ENCODE peak calls at places on chromosome 14, in six cellular contexts. V is K562, R is SK-N-SH, D is HCT116, F is GM12878, M is HepG2. P is an unnamed sample.

GRCh38 chr14:96461950-96462798 is 40.0 kb upstream of the PAPOLA start:
- DNase-seq in V (no peak), R (no peak), D (no peak), F (no peak), M (peak), P (no peak)

GRCh38 chr14:103103461-103104388 is 9.2 kb downstream of the EXOC3L4 start:
- DNase-seq in V (no peak), R (peak), D (no peak), F (no peak), M (peak), P (peak)

GRCh38 chr14:90303382-90303943 is 28.3 kb downstream of the NRDE2 start:
- DNase-seq in V (no peak), R (no peak), D (no peak), F (no peak), M (peak), P (no peak)

GRCh38 chr14:81429028-81429427 is 28.9 kb upstream of the STON2 start:
- DNase-seq in V (no peak), R (no peak), D (no peak), F (no peak), M (no peak), P (no peak)

GRCh38 chr14:77681196-77682157 is 26.3 kb downstream of the ALKBH1 start:
- DNase-seq in V (no peak), R (no peak), D (no peak), F (no peak), M (peak), P (peak)

GRCh38 chr14:100825691-100826331 is at the start of gene MEG3:
- DNase-seq in V (no peak), R (no peak), D (no peak), F (no peak), M (no peak), P (no peak)

GRCh38 chr14:101583006-101583708 is 21.9 kb downstream of the DIO3 start:
- DNase-seq in V (no peak), R (no peak), D (no peak), F (no peak), M (no peak), P (no peak)

GRCh38 chr14:26872510-26872909 is 274.7 kb upstream of the NOVA1 start:
- DNase-seq in V (no peak), R (no peak), D (no peak), F (no peak), M (no peak), P (peak)

GRCh38 chr14:54722791-54723432 is 156.0 kb downstream of the SAMD4A start:
- DNase-seq in V (peak), R (no peak), D (no peak), F (no peak), M (peak), P (peak)

GRCh38 chr14:63901434-63902085 is 48.8 kb downstream of the SYNE2 start:
- DNase-seq in V (no peak), R (no peak), D (no peak), F (no peak), M (no peak), P (no peak)

GRCh38 chr14:34722723-34723545 is 8.5 kb upstream of the CFL2 start:
- DNase-seq in V (peak), R (peak), D (peak), F (no peak), M (peak), P (peak)

GRCh38 chr14:78805586-78805985 is 635.4 kb downstream of the NRXN3 start:
- DNase-seq in V (no peak), R (no peak), D (no peak), F (no peak), M (no peak), P (no peak)

GRCh38 chr14:34833545-34834523 is 41.3 kb downstream of the BAZ1A start:
- DNase-seq in V (no peak), R (no peak), D (no peak), F (no peak), M (no peak), P (no peak)

GRCh38 chr14:88599761-88600439 is 37.1 kb downstream of the ZC3H14 start:
- DNase-seq in V (no peak), R (no peak), D (no peak), F (peak), M (no peak), P (no peak)

GRCh38 chr14:76761198-76761848 is at the start of gene VASH1:
- DNase-seq in V (peak), R (peak), D (peak), F (no peak), M (no peak), P (peak)

GRCh38 chr14:31692376-31692781 is 131.2 kb downstream of the NUBPL start:
- DNase-seq in V (no peak), R (peak), D (no peak), F (no peak), M (no peak), P (no peak)

GRCh38 chr14:100092832-100093231 is 27.6 kb downstream of the EVL start:
- DNase-seq in V (no peak), R (no peak), D (no peak), F (no peak), M (no peak), P (no peak)

GRCh38 chr14:65425885-65426284 is 13.4 kb downstream of the FUT8 start:
- DNase-seq in V (no peak), R (no peak), D (no peak), F (peak), M (no peak), P (no peak)

GRCh38 chr14:25007832-25008231 is 42.1 kb downstream of the STXBP6 start:
- DNase-seq in V (no peak), R (no peak), D (no peak), F (no peak), M (no peak), P (no peak)

GRCh38 chr14:96421236-96421635 is 29.3 kb downstream of the AK7 start:
- DNase-seq in V (no peak), R (no peak), D (no peak), F (no peak), M (no peak), P (no peak)

GRCh38 chr14:88297306-88297705 is 25.8 kb downstream of the KCNK10 start:
- DNase-seq in V (no peak), R (no peak), D (no peak), F (no peak), M (no peak), P (no peak)

GRCh38 chr14:74978416-74978947 is 23.1 kb upstream of the PGF start:
- DNase-seq in V (peak), R (peak), D (no peak), F (no peak), M (no peak), P (peak)

GRCh38 chr14:73684627-73685026 is 29.6 kb downstream of the PNMA1 start:
- DNase-seq in V (no peak), R (no peak), D (no peak), F (no peak), M (no peak), P (no peak)

GRCh38 chr14:99685061-99685995 is 1.2 kb downstream of the CYP46A1 start:
- DNase-seq in V (no peak), R (no peak), D (no peak), F (no peak), M (no peak), P (no peak)

GRCh38 chr14:74962493-74962892 is 7.1 kb upstream of the PGF start:
- DNase-seq in V (no peak), R (no peak), D (no peak), F (no peak), M (no peak), P (no peak)

GRCh38 chr14:39303100-39303499 is 69.4 kb downstream of the MIA2 start:
- DNase-seq in V (no peak), R (no peak), D (no peak), F (no peak), M (no peak), P (no peak)

GRCh38 chr14:58078068-58078467 is 73.9 kb downstream of the ARMH4 start:
- DNase-seq in V (no peak), R (no peak), D (no peak), F (no peak), M (no peak), P (no peak)

GRCh38 chr14:101475468-101476257 is 85.6 kb upstream of the DIO3 start:
- DNase-seq in V (no peak), R (no peak), D (no peak), F (no peak), M (peak), P (no peak)

GRCh38 chr14:102508774-102509743 is 517 bp downstream of the ANKRD9 start:
- DNase-seq in V (peak), R (peak), D (no peak), F (no peak), M (no peak), P (peak)

DNA sequence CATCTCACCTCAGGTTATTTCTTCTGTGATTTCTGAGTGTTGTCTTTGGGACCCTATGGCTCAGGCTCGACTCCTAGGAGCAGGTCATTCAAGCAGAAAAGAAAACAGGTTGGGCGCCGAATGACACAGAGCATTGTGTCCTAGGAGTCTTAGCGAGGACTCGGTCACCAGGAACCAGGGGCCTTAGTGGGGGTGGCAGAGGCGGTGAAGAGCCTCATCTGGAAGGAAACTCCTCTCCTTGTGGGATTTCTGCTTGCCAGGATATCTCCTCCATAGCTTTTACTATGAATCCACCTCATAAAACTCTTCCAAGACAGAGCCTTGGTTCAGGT is 630 bp downstream of the PLEKHH1 start:
- DNase-seq in V (no peak), R (no peak), D (no peak), F (no peak), M (no peak), P (peak)
- TF ChIP-seq JUND in V (no peak), R (no peak), D (no peak), F (no peak), M (no peak), P (no peak)

GRCh38 chr14:66824251-66824650 is 316.3 kb downstream of the GPHN start:
- DNase-seq in V (no peak), R (no peak), D (no peak), F (no peak), M (no peak), P (no peak)
- TF ChIP-seq JUND in V (no peak), R (no peak), D (no peak), F (no peak), M (no peak), P (no peak)

GRCh38 chr14:72679106-72679505 is 214.8 kb downstream of the DPF3 start:
- DNase-seq in V (no peak), R (peak), D (no peak), F (no peak), M (no peak), P (no peak)
- TF ChIP-seq JUND in V (no peak), R (no peak), D (no peak), F (no peak), M (no peak), P (no peak)

DNA sequence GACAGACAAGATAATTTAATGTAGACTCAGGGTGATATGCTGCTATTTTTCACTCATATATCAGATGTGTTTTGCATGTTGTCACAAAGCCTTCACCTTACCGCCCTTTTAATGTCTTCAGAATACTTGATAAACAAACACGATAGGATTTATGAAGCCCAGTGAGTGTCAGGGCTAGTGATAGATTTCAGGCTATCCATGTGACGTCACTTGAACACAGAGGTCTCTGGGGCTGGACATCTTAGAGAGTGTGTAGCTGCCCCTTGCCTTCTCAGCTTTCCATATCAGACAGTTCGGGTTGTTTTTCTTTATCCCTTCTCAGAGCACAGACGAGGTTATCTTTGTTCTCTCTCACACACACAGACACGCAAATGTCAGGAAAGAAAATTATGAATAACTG is 105.3 kb upstream of the GSC start:
- DNase-seq in V (no peak), R (no peak), D (no peak), F (no peak), M (no peak), P (no peak)
- TF ChIP-seq JUND in V (no peak), R (no peak), D (no peak), F (no peak), M (no peak), P (no peak)

DNA sequence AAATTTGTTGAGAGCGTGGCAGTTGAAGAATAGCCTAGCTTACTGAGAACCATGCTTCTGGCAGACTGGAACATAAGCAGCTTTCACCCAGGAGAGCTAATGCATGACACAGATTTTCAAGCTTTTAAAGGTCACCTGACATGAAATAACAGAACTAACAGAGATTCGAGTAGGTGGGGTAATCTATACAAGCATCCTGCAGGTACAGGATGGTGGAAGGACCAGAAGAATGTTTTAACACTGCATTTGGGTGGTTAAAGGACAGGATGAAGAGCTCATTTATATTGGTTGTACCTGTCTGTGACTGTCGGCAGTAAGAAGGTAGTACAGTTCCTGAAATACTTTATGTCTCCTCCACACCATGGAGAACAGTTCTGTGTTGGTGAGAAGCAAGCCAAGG is 8.9 kb downstream of the PELI2 start:
- DNase-seq in V (no peak), R (no peak), D (no peak), F (no peak), M (no peak), P (no peak)
- TF ChIP-seq JUND in V (no peak), R (no peak), D (no peak), F (no peak), M (no peak), P (no peak)

P was measured in T47D.